ENCODE peak calls at places on chromosomes 2 and 18, in nine cellular contexts. T, E, G, L, K, Y, D, W and A are unnamed samples.

GRCh38 chr2:163348843-163349395 is 386.9 kb downstream of the FIGN start:
- DNase-seq in E (peak), T (no peak), G (no peak), K (no peak), D (peak), L (no peak), W (peak), Y (no peak), A (peak)

GRCh38 chr2:65227035-65227470 is 578 bp upstream of the ACTR2 start:
- DNase-seq in E (peak), D (no peak), L (no peak), G (no peak), T (peak), K (no peak), Y (no peak), W (peak), A (no peak)

GRCh38 chr18:49618741-49619392 is 57.0 kb downstream of the LIPG start:
- DNase-seq in G (no peak), W (peak), L (no peak), Y (no peak), E (peak), T (no peak), D (peak), K (no peak), A (no peak)

GRCh38 chr2:68837861-68838341 is 33.3 kb downstream of the BMP10 start:
- DNase-seq in W (no peak), K (no peak), E (no peak), G (no peak), Y (no peak), T (no peak), L (no peak), D (no peak), A (no peak)

GRCh38 chr2:235898766-235899165 is 269.4 kb downstream of the GBX2 start:
- DNase-seq in K (no peak), Y (no peak), W (no peak), G (no peak), T (no peak), D (no peak), L (no peak), E (no peak), A (no peak)

GRCh38 chr2:118667964-118668363 is 179.5 kb downstream of the EN1 start:
- DNase-seq in E (peak), W (no peak), T (no peak), K (no peak), L (no peak), Y (no peak), D (no peak), G (no peak), A (no peak)

GRCh38 chr2:78061301-78061700 is 539.1 kb upstream of the LRRTM4 start:
- DNase-seq in W (no peak), K (no peak), Y (no peak), D (peak), E (no peak), T (no peak), L (no peak), G (no peak), A (no peak)

GRCh38 chr2:168336786-168337388 is 89.5 kb upstream of the STK39 start:
- DNase-seq in D (peak), K (peak), L (no peak), G (no peak), W (peak), T (peak), E (no peak), Y (peak), A (no peak)

GRCh38 chr2:43676322-43677050 is at the start of gene C1GALT1C1L:
- DNase-seq in E (peak), Y (peak), W (peak), G (no peak), D (no peak), K (no peak), L (peak), T (peak), A (peak)

GRCh38 chr18:48084858-48085257 is 154.4 kb upstream of the SMAD2 start:
- DNase-seq in G (no peak), W (no peak), K (no peak), L (no peak), T (no peak), D (no peak), Y (no peak), E (no peak), A (no peak)

GRCh38 chr2:164867779-164868397 is 26.3 kb upstream of the COBLL1 start:
- DNase-seq in D (no peak), T (no peak), L (no peak), G (no peak), Y (no peak), K (no peak), E (no peak), W (no peak), A (no peak)

GRCh38 chr18:71105078-71105819 is 816.4 kb downstream of the SOCS6 start:
- DNase-seq in T (no peak), L (no peak), W (no peak), K (no peak), G (no peak), D (peak), Y (no peak), E (peak), A (no peak)

GRCh38 chr2:38620282-38620977 is 17.7 kb upstream of the HNRNPLL start:
- DNase-seq in W (peak), E (peak), D (no peak), G (peak), Y (no peak), L (no peak), T (no peak), K (no peak), A (no peak)

GRCh38 chr2:30293303-30293912 is 62.1 kb downstream of the LBH start:
- DNase-seq in G (peak), T (peak), D (no peak), E (peak), K (no peak), Y (no peak), W (no peak), L (no peak), A (no peak)

GRCh38 chr2:189899101-189899500 is 114.9 kb downstream of the PMS1 start:
- DNase-seq in W (no peak), G (no peak), E (no peak), L (no peak), T (no peak), D (no peak), Y (no peak), K (no peak), A (no peak)

GRCh38 chr2:119638891-119639539 is 40.0 kb upstream of the TMEM177 start:
- DNase-seq in T (no peak), K (peak), G (no peak), W (peak), E (peak), L (no peak), Y (no peak), D (peak), A (peak)

GRCh38 chr2:17815466-17816184 is 635 bp upstream of the MSGN1 start:
- DNase-seq in G (no peak), K (no peak), Y (no peak), D (peak), L (no peak), T (peak), E (no peak), W (no peak), A (no peak)

GRCh38 chr18:45104071-45104440 is 423.4 kb downstream of the SETBP1 start:
- DNase-seq in L (no peak), K (no peak), G (no peak), D (peak), T (no peak), Y (no peak), E (no peak), W (no peak), A (no peak)

GRCh38 chr2:9087151-9087681 is 83.7 kb upstream of the MBOAT2 start:
- DNase-seq in Y (no peak), L (no peak), K (no peak), E (no peak), D (no peak), G (no peak), W (no peak), T (no peak), A (no peak)

GRCh38 chr2:168584934-168585333 is 128.9 kb downstream of the CERS6 start:
- DNase-seq in T (no peak), D (no peak), G (no peak), K (no peak), L (no peak), E (no peak), Y (no peak), W (no peak), A (no peak)

GRCh38 chr2:3587432-3587831 is 7.5 kb upstream of the COLEC11 start:
- DNase-seq in D (no peak), Y (no peak), E (peak), G (no peak), L (no peak), K (no peak), T (no peak), W (no peak), A (no peak)

GRCh38 chr2:202169131-202169530 is 69.3 kb downstream of the SUMO1 start:
- DNase-seq in K (no peak), E (no peak), D (no peak), Y (no peak), G (no peak), L (no peak), T (no peak), W (no peak), A (no peak)

GRCh38 chr2:196077821-196078220 is 9.2 kb upstream of the DNAH7 start:
- DNase-seq in L (no peak), Y (no peak), D (no peak), T (no peak), G (no peak), W (no peak), K (no peak), E (no peak), A (no peak)

GRCh38 chr2:142112648-142113278 is 18.1 kb downstream of the LRP1B start:
- DNase-seq in T (peak), K (no peak), D (no peak), E (peak), G (no peak), L (no peak), W (no peak), Y (no peak), A (no peak)

GRCh38 chr2:169877406-169877805 is 50.2 kb downstream of the UBR3 start:
- DNase-seq in W (peak), L (no peak), G (no peak), E (peak), D (no peak), Y (no peak), T (peak), K (no peak), A (no peak)

GRCh38 chr2:127343277-127343676 is 44.5 kb downstream of the MAP3K2 start:
- DNase-seq in Y (no peak), K (no peak), D (no peak), G (no peak), L (no peak), E (no peak), T (no peak), W (no peak), A (no peak)

GRCh38 chr2:3535794-3536681 is 16.7 kb upstream of the ADI1 start:
- DNase-seq in D (no peak), E (peak), G (peak), Y (peak), K (no peak), T (peak), L (peak), W (peak), A (peak)

GRCh38 chr2:235677276-235677788 is 183.5 kb downstream of the AGAP1 start:
- DNase-seq in G (no peak), K (no peak), W (peak), Y (no peak), D (no peak), L (peak), T (no peak), E (peak), A (no peak)

GRCh38 chr2:216696321-216696720 is 972 bp upstream of the IGFBP5 start:
- DNase-seq in L (no peak), T (no peak), K (no peak), Y (no peak), W (no peak), E (no peak), G (no peak), D (no peak), A (no peak)

GRCh38 chr2:238942941-238943715 is 95.2 kb downstream of the TWIST2 start:
- DNase-seq in E (no peak), W (no peak), T (no peak), L (no peak), Y (no peak), G (no peak), D (no peak), K (no peak), A (no peak)

GRCh38 chr2:238947243-238947760 is 99.4 kb downstream of the TWIST2 start:
- DNase-seq in Y (no peak), G (no peak), T (no peak), L (peak), E (no peak), D (no peak), W (no peak), K (no peak), A (no peak)

GRCh38 chr2:238947920-238948710 is 100.2 kb downstream of the TWIST2 start:
- DNase-seq in L (peak), K (no peak), G (peak), E (peak), T (peak), D (no peak), Y (peak), W (no peak), A (no peak)

GRCh38 chr2:238946586-238947242 is 98.8 kb downstream of the TWIST2 start:
- DNase-seq in K (no peak), Y (no peak), E (no peak), W (no peak), T (no peak), L (peak), G (no peak), D (no peak), A (no peak)

DNA sequence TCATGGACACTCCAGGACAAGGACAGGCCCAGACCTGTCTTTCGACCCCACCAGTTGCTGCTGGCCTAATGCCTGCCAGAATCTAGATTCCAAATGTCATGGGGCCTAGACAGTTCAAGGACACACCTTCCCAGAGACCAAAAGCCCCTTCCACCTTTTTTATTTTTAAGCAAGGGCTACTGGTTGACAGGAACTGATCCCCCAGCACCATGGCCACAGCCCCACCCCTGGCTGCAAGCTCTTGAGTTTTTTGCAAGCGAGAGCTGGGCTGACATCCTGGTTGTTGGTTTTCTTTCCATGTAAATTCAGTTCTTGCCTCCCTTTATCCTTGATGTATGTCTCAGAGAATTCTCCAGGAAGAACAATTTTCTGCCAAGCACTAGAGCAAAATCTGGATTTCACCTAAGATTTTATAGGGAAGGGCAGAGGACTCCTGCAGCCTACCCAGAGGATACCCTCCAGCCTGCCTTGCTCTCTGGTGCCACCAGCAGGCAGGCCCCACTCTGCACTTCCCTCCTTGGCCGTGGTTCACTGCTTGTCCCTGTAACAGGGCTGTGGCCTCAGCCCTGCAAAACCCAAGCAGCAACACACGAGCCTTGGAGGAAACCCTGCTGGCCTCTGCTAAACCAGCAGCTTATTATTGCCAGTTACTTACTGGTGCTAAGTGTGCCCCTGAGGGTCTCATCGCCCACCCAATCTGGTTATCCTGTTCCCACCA is 97.7 kb downstream of the TWIST2 start:
- DNase-seq in E (peak), D (peak), T (no peak), W (peak), K (peak), L (peak), G (no peak), Y (peak), A (no peak)
- TF ChIP-seq CTCF in E (peak), D (peak), T (no peak), W (peak), K (peak), L (peak), G (peak), Y (peak), A (peak)

DNA sequence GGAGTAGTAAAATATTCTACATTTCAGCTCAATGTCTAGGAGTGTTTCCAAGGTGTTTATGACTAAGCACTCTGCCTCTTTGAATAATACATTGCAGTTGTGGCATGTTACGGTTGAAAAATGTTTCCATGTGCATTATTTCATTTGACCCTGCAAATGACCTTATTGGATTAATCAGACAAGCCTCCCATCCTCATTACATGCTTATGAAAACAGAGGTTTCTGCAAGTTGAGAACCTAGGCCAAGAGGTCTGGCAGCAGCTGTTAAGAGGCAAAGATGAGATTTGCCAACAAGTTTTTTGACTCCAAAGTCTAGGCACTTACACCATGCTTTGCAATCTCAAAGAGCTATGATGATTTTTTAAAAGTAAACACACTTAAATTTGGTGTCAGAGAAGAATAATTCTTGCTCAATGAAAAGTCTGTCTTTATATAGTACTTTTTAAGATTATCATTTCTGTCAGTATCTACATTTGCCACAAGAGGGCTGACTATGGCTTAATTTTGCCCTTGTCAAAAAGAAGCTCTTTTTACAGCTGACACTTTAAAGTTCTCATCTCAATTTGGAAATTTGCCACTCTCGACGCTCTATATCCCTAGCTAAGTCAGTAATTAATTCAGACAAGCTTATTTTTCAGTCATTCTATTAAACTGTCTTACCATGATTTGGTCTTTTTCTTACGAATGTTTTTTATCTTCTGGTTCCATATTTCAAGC is 260.6 kb downstream of the PAX3 start:
- DNase-seq in Y (no peak), W (no peak), G (no peak), D (no peak), T (peak), K (no peak), E (peak), L (no peak), A (no peak)
- TF ChIP-seq CTCF in Y (peak), W (peak), G (peak), D (peak), T (peak), K (peak), E (peak), L (no peak), A (peak)

DNA sequence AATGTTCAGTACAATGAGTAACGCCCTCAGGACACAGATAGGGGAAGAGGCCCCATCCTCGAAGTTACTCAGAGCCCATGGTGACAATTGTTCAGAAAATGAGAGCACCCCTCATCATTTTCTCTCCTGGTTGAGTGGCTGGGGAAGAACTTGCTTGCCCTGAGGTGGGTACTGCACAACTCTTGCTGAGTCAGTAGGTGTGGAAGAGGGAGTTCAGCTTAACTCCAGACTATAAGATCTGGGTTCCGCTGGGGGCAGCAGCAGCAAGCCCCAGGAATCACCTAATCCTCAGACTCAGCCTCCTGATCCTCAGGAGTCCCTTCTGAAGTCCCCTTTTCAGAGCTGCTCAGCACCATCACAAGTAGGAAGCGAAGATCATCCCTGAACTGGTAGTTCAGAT is 123.7 kb downstream of the PIEZO2 start:
- DNase-seq in K (no peak), D (no peak), W (no peak), G (no peak), L (no peak), Y (no peak), T (no peak), E (no peak), A (no peak)
- TF ChIP-seq CTCF in K (no peak), D (no peak), W (no peak), G (no peak), L (no peak), Y (no peak), T (no peak), E (no peak), A (no peak)

GRCh38 chr2:60515751-60516226 is 37.7 kb downstream of the BCL11A start:
- DNase-seq in W (peak), E (peak), L (peak), Y (no peak), D (no peak), K (no peak), G (no peak), T (no peak), A (no peak)
- TF ChIP-seq CTCF in W (no peak), E (no peak), L (no peak), Y (no peak), D (no peak), K (no peak), G (no peak), T (no peak), A (no peak)